ENCODE peak calls at places on chromosomes 2 and 18, in four cellular contexts. R, P, X and G are unnamed samples.

GRCh38 chr18:37567061-37567993 is 1.7 kb upstream of the CELF4 start:
- DNase-seq in R (no peak), P (no peak), X (peak; percentile 15), G (no peak)

GRCh38 chr2:220509921-220510320 is 882.5 kb downstream of the SLC4A3 start:
- DNase-seq in R (no peak), P (peak; percentile 13), X (no peak), G (no peak)

GRCh38 chr18:76989647-76990190 is 142.9 kb downstream of the MBP start:
- DNase-seq in R (no peak), P (no peak), X (no peak), G (no peak)

GRCh38 chr18:62524443-62525200 is 1.8 kb downstream of the ZCCHC2 start:
- DNase-seq in R (peak; percentile 45), P (peak; percentile 46), X (peak; percentile 79), G (peak; percentile 69)

GRCh38 chr2:26917135-26917836 is 53.2 kb upstream of the MAPRE3 start:
- DNase-seq in R (no peak), P (no peak), X (no peak), G (no peak)

GRCh38 chr2:130819915-130820861 is 16.5 kb upstream of the ARHGEF4 start:
- DNase-seq in R (no peak), P (no peak), X (peak; percentile 55), G (no peak)

GRCh38 chr2:10237392-10238321 is 65.0 kb upstream of the HPCAL1 start:
- DNase-seq in R (no peak), P (no peak), X (no peak), G (no peak)

GRCh38 chr18:23479829-23480505 is 23.3 kb upstream of the RMC1 start:
- DNase-seq in R (no peak), P (no peak), X (no peak), G (no peak)

GRCh38 chr18:37539236-37539635 is 26.4 kb downstream of the CELF4 start:
- DNase-seq in R (no peak), P (no peak), X (no peak), G (no peak)

GRCh38 chr2:67839242-67839641 is 223.6 kb downstream of the C1D start:
- DNase-seq in R (peak; percentile 79), P (peak; percentile 66), X (no peak), G (no peak)

GRCh38 chr18:53605198-53605597 is 619.3 kb downstream of the MBD2 start:
- DNase-seq in R (no peak), P (no peak), X (no peak), G (no peak)

GRCh38 chr2:201320701-201321100 is 36.4 kb downstream of the FLACC1 start:
- DNase-seq in R (no peak), P (no peak), X (no peak), G (no peak)

GRCh38 chr2:18432999-18433398 is 127.5 kb downstream of the RDH14 start:
- DNase-seq in R (no peak), P (no peak), X (no peak), G (no peak)

GRCh38 chr2:162029287-162029901 is 44.6 kb downstream of the DPP4 start:
- DNase-seq in R (peak; percentile 37), P (peak; percentile 96), X (peak; percentile 68), G (no peak)

GRCh38 chr2:28991021-28991420 is 9.9 kb downstream of the TOGARAM2 start:
- DNase-seq in R (peak; percentile 78), P (no peak), X (peak; percentile 81), G (no peak)

GRCh38 chr2:231884438-231885140 is 41.6 kb downstream of the NPPC start:
- DNase-seq in R (no peak), P (no peak), X (no peak), G (no peak)

GRCh38 chr2:37625781-37626548 is 45.5 kb downstream of the CDC42EP3 start:
- DNase-seq in R (peak; percentile 63), P (no peak), X (no peak), G (no peak)

GRCh38 chr2:60581461-60582282 is 28.2 kb upstream of the BCL11A start:
- DNase-seq in R (peak; percentile 27), P (peak; percentile 73), X (peak; percentile 86), G (peak; percentile 59)

GRCh38 chr2:158779621-158780020 is 15.5 kb upstream of the DAPL1 start:
- DNase-seq in R (no peak), P (no peak), X (peak; percentile 61), G (no peak)

GRCh38 chr2:54632733-54633692 is 90.4 kb upstream of the EML6 start:
- DNase-seq in R (peak; percentile 83), P (no peak), X (peak; percentile 17), G (no peak)

GRCh38 chr2:94958245-94958644 is 67.3 kb upstream of the MAL start:
- DNase-seq in R (no peak), P (no peak), X (no peak), G (no peak)

GRCh38 chr2:173077506-173078177 is 2.0 kb downstream of the MAP3K20 start:
- DNase-seq in R (peak; percentile 68), P (peak; percentile 39), X (peak; percentile 71), G (no peak)

GRCh38 chr2:217331577-217332139 is 471.8 kb upstream of the TNP1 start:
- DNase-seq in R (peak; percentile 82), P (peak; percentile 90), X (peak; percentile 70), G (no peak)

GRCh38 chr2:144943986-144944385 is 424.1 kb upstream of the ZEB2 start:
- DNase-seq in R (peak; percentile 49), P (peak; percentile 87), X (peak; percentile 76), G (no peak)

GRCh38 chr18:6627621-6628020 is 101.9 kb upstream of the ARHGAP28 start:
- DNase-seq in R (peak; percentile 37), P (no peak), X (peak; percentile 6), G (no peak)

GRCh38 chr2:16664052-16664731 is 1.4 kb downstream of the CYRIA start:
- DNase-seq in R (peak; percentile 92), P (no peak), X (no peak), G (peak; percentile 62)

GRCh38 chr2:129255610-129256313 is 723.7 kb upstream of the RAB6C start:
- DNase-seq in R (no peak), P (no peak), X (no peak), G (no peak)

GRCh38 chr2:239466755-239467271 is 66.0 kb upstream of the HDAC4 start:
- DNase-seq in R (no peak), P (no peak), X (no peak), G (no peak)

GRCh38 chr2:100554788-100555407 is 7.9 kb upstream of the PDCL3 start:
- DNase-seq in R (no peak), P (no peak), X (no peak), G (no peak)

GRCh38 chr2:10267551-10268465 is 34.9 kb upstream of the HPCAL1 start:
- DNase-seq in R (no peak), P (no peak), X (no peak), G (peak; percentile 89)

GRCh38 chr2:180006781-180007579 is at the start of gene CWC22:
- DNase-seq in R (peak; percentile 92), P (peak; percentile 91), X (peak; percentile 98), G (peak; percentile 91)

GRCh38 chr2:186576614-186577013 is 13.2 kb upstream of the ITGAV start:
- DNase-seq in R (peak; percentile 65), P (no peak), X (peak; percentile 36), G (no peak)

GRCh38 chr2:113694438-113694837 is 62.0 kb downstream of the SLC35F5 start:
- DNase-seq in R (no peak), P (no peak), X (no peak), G (no peak)

GRCh38 chr2:64808092-64808491 is 154.4 kb upstream of the SERTAD2 start:
- DNase-seq in R (no peak), P (no peak), X (no peak), G (no peak)

GRCh38 chr2:74421248-74421870 is at the start of the genes C2orf81 and WDR54:
- DNase-seq in R (peak; percentile 82), P (peak; percentile 94), X (peak; percentile 92), G (peak; percentile 87)

GRCh38 chr2:195820373-195820772 is 163.3 kb downstream of the SLC39A10 start:
- DNase-seq in R (peak; percentile 77), P (peak; percentile 77), X (peak; percentile 65), G (no peak)

DNA sequence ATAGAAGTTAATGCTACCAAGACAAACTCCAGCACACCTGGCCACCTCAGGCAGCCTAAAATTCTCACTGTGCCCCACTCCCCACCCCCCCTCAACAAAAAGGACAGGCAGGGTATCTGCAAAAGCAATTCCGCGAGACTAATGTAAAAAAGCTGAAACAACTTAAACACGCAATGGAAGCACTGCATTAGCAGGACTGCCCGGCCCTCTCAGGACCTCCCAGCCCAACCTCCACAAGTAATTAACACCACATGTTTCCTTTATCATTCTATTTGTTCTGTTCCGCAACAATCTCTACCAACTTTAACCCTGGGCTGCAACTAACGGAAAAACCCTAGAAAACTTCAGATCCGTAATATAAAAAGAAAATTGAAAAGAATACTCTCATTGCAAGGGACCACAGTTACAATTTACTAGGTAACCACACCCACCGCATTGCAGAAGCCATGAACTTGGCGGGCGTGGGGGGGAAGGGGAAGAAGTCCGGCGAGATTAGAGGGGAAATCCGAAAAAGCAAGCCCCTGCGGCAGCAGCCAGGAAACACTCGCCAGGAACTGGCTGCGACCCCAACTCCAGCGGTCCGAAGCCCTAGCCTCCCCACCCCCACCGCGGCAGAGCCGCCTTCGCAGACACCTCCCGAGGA is 1.3 kb downstream of the EPB41L3 start:
- DNase-seq in R (peak; percentile 26), P (no peak), X (peak; percentile 82), G (peak; percentile 20)
- H3K9ac ChIP-seq in R (peak overlapping the region; percentile 50), P (peak overlapping the region; percentile 67), X (peak overlapping the region; percentile 88), G (peak overlapping the region; percentile 64)

DNA sequence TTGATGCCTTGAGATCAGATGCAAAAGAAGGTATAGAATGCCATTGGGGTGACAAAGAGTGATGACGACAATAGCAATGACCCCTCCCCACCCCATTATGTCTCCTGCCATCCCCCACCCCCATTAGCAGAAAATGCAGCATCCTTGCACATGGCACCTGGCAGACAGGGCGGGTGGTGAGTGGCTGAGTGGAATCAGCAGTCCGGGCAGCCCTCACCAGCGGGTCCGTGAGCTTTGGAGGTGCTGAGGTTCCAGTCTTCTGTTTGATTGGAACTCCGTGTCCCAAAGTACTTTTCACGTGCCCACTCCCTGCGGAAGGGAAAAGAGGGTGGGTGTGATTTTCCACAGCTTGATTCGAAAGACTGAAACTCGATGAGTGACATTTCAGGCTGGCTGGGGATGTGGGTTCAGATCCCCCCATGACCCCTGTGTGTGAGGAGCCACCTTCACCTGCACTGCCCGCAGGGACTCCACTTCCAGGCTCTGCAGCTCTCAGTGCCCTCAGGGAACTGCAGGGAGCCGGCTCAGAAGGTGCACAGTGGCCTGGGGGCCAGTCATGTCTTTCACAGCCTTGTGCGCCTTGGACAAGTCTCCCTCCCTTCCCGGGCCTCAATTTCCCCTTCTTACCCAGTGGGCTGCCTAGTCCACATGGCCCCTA is 130.9 kb downstream of the GLI2 start:
- DNase-seq in R (no peak), P (no peak), X (no peak), G (no peak)
- H3K4me1 ChIP-seq in R (peaks cover 51% of the 10 kb centered on the region), P (peaks cover 21% of the 10 kb centered on the region), X (peaks cover 56% of the 10 kb centered on the region), G (peaks cover 4% of the 10 kb centered on the region)

GRCh38 chr2:218859994-218860831 is 608 bp downstream of the WNT6 start:
- DNase-seq in R (no peak), P (no peak), X (no peak), G (no peak)
- H3K4me3 ChIP-seq in R (peak overlapping the region; percentile 35), P (peak overlapping the region; percentile 53), X (no peak overlapping the region), G (peak overlapping the region; percentile 7)

DNA sequence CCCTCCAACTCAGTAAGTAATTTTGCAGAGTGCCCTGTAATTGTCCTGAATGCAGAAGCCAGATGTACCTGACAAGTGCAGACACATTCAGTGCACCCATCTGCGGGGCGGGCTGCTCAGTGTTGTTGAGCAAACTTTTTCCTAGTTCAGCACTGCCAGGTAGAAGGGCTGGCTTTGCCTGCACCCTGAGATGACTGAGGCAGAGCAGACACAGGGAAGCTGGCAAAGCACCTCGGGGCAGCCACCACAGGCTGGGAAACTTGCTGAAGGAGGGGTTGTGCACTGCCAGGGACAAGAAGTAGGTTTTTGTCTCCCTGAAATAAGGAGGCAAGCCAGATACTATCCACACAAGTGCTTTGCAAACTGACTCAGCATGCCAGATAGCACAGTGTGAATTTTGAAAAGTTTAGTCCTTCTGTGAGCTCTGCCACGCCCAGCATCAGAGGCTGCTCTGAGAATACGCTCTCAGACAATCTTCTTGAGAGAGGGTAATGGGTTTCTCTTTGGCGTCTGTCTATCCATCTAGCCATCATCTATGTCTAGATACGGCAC is 62.3 kb downstream of the SOWAHC start:
- DNase-seq in R (no peak), P (no peak), X (no peak), G (no peak)
- H3K9ac ChIP-seq in R (no peak overlapping the region), P (no peak overlapping the region), X (no peak overlapping the region), G (peak overlapping the region; percentile 30)